ENCODE peak calls at places on chromosomes 1 and 21, in four cellular contexts. One of them, this sample, is unnamed.

GRCh38 chr1:20896824-20897223 is 109.7 kb upstream of the HP1BP3 start:
- DNase-seq in uterus: no peak
- DNase-seq in tibial artery: no peak
- DNase-seq in colonic mucosa: no peak
- DNase-seq in this sample: no peak

GRCh38 chr1:157739229-157739901 is 37.6 kb downstream of the FCRL2 start:
- DNase-seq in uterus: no peak
- DNase-seq in tibial artery: no peak
- DNase-seq in colonic mucosa: no peak
- DNase-seq in this sample: no peak

GRCh38 chr1:24555591-24556413 is at the start of gene NCMAP:
- DNase-seq in uterus: no peak
- DNase-seq in tibial artery: peak
- DNase-seq in colonic mucosa: peak
- DNase-seq in this sample: no peak

GRCh38 chr1:81305997-81306452 is 494.7 kb upstream of the ADGRL2 start:
- DNase-seq in uterus: no peak
- DNase-seq in tibial artery: no peak
- DNase-seq in colonic mucosa: peak
- DNase-seq in this sample: no peak

GRCh38 chr1:234943801-234944402 is 184.7 kb downstream of the TOMM20 start:
- DNase-seq in uterus: no peak
- DNase-seq in tibial artery: peak
- DNase-seq in colonic mucosa: no peak
- DNase-seq in this sample: no peak

GRCh38 chr1:7770939-7771672 is at the start of gene VAMP3:
- DNase-seq in uterus: peak
- DNase-seq in tibial artery: peak
- DNase-seq in colonic mucosa: peak
- DNase-seq in this sample: peak

GRCh38 chr1:77732090-77732489 is 27.6 kb downstream of the USP33 start:
- DNase-seq in uterus: no peak
- DNase-seq in tibial artery: no peak
- DNase-seq in colonic mucosa: no peak
- DNase-seq in this sample: no peak

GRCh38 chr1:179342740-179343404 is 22.9 kb upstream of the AXDND1 start:
- DNase-seq in uterus: no peak
- DNase-seq in tibial artery: no peak
- DNase-seq in colonic mucosa: no peak
- DNase-seq in this sample: no peak

GRCh38 chr1:18874600-18874999 is 15.1 kb upstream of the TAS1R2 start:
- DNase-seq in uterus: no peak
- DNase-seq in tibial artery: no peak
- DNase-seq in colonic mucosa: peak
- DNase-seq in this sample: no peak

GRCh38 chr21:31517664-31518402 is 141.7 kb upstream of the SOD1 start:
- DNase-seq in uterus: no peak
- DNase-seq in tibial artery: no peak
- DNase-seq in colonic mucosa: no peak
- DNase-seq in this sample: no peak

GRCh38 chr1:912740-913301 is 10.9 kb upstream of the SAMD11 start:
- DNase-seq in uterus: peak
- DNase-seq in tibial artery: no peak
- DNase-seq in colonic mucosa: no peak
- DNase-seq in this sample: no peak

GRCh38 chr1:29706936-29707335 is 470.6 kb downstream of the PTPRU start:
- DNase-seq in uterus: no peak
- DNase-seq in tibial artery: no peak
- DNase-seq in colonic mucosa: no peak
- DNase-seq in this sample: no peak

GRCh38 chr1:100530901-100531487 is 6.9 kb upstream of the GPR88 start:
- DNase-seq in uterus: peak
- DNase-seq in tibial artery: no peak
- DNase-seq in colonic mucosa: no peak
- DNase-seq in this sample: peak

GRCh38 chr1:87393437-87394085 is 64.9 kb downstream of the LMO4 start:
- DNase-seq in uterus: no peak
- DNase-seq in tibial artery: no peak
- DNase-seq in colonic mucosa: no peak
- DNase-seq in this sample: no peak

GRCh38 chr1:160981584-160982411 is 27.2 kb upstream of the ITLN2 start:
- DNase-seq in uterus: no peak
- DNase-seq in tibial artery: no peak
- DNase-seq in colonic mucosa: no peak
- DNase-seq in this sample: no peak

GRCh38 chr1:151060241-151061011 is at the start of gene MLLT11:
- DNase-seq in uterus: peak
- DNase-seq in tibial artery: peak
- DNase-seq in colonic mucosa: peak
- DNase-seq in this sample: peak

GRCh38 chr1:226185153-226186036 is 1.1 kb downstream of the ACBD3 start:
- DNase-seq in uterus: no peak
- DNase-seq in tibial artery: no peak
- DNase-seq in colonic mucosa: no peak
- DNase-seq in this sample: no peak
- H3K27ac ChIP-seq in uterus: peak
- H3K27ac ChIP-seq in tibial artery: peak
- H3K27ac ChIP-seq in colonic mucosa: peak
- H3K27ac ChIP-seq in this sample: peak

GRCh38 chr1:107940178-107940577 is 24.8 kb downstream of the VAV3 start:
- DNase-seq in uterus: no peak
- DNase-seq in tibial artery: no peak
- DNase-seq in colonic mucosa: no peak
- DNase-seq in this sample: no peak
- H3K27ac ChIP-seq in uterus: no peak
- H3K27ac ChIP-seq in tibial artery: no peak
- H3K27ac ChIP-seq in colonic mucosa: no peak
- H3K27ac ChIP-seq in this sample: no peak

DNA sequence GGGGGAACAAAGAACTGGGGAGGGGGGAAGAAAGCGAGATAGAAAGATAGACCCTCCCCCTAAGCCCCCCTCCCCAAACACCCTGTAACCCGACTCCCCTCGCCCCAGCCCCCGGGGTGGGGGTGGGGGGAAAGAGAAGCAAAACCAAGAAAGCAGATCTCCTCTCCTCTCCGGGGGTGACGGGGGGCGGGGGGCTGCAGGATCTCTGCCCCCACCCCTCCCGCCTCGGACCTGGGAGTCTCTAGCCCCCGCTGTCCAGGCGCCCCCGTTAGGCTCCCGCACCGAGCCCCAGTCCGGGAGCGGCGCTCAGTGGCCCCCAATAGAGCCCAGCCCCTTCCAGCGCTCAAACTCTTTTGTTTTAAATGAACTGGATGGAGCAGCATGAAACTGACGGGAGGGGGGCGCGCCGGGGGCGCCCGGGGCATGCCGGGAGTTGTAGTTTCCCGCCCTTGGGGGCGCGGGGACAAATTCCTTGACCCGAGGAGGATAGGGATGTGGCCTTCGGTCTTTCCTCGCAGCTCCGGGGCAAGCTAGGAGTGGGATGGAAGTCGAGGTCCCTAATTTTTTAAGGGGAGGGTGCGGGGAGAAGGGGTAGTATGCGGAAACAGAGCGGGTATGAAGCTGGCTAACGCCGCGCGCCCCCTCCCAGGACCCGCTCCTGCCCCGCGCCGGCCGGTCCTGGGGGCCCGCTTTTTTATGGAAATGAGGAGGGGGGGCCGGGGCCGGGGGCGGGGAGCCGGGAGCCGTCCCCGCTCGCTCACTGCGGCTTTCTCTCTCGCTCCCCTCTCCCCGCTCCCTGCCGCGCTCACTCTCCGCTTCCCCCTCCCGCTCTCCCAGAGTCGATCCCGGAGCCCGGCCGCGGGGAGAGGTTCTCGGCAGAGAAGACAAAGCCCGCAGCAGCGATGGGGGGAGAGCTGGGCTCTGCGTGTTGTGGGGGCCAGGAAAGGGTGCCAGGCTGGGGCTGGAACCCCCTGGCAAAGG is at the start of gene MEX3A:
- DNase-seq in uterus: peak
- DNase-seq in tibial artery: peak
- DNase-seq in colonic mucosa: peak
- DNase-seq in this sample: no peak
- H3K27ac ChIP-seq in uterus: peak
- H3K27ac ChIP-seq in tibial artery: peak
- H3K27ac ChIP-seq in colonic mucosa: no peak
- H3K27ac ChIP-seq in this sample: peak

GRCh38 chr1:27572019-27572678 is 31.8 kb downstream of the AHDC1 start:
- DNase-seq in uterus: no peak
- DNase-seq in tibial artery: peak
- DNase-seq in colonic mucosa: no peak
- DNase-seq in this sample: no peak

GRCh38 chr1:27570383-27570755 is 33.6 kb downstream of the AHDC1 start:
- DNase-seq in uterus: peak
- DNase-seq in tibial artery: no peak
- DNase-seq in colonic mucosa: no peak
- DNase-seq in this sample: no peak

GRCh38 chr1:27569506-27570382 is 34.2 kb downstream of the AHDC1 start:
- DNase-seq in uterus: no peak
- DNase-seq in tibial artery: peak
- DNase-seq in colonic mucosa: no peak
- DNase-seq in this sample: no peak

GRCh38 chr1:27571439-27572018 is 32.4 kb downstream of the AHDC1 start:
- DNase-seq in uterus: peak
- DNase-seq in tibial artery: peak
- DNase-seq in colonic mucosa: no peak
- DNase-seq in this sample: no peak

DNA sequence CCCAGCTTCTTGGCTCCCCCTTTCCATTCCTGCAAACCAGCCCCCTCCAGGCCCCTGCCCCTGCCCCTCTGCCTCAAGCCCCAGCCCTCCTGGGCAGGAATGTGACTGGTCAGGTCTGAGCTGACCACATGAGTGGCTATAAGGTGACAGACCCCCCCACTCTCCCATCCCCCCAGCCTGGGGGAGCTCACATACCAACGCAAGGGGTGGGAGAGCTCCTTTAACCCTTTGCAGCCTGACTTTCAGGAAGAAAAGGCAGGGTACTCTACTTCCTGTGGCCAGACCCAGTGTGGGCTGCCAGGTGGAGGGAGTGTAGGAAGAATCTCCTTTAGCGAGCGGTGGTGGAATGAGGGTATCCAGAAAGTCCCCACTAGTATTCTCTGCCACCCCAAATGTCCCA is 33.1 kb downstream of the AHDC1 start:
- DNase-seq in uterus: no peak
- DNase-seq in tibial artery: no peak
- DNase-seq in colonic mucosa: no peak
- DNase-seq in this sample: no peak
- H3K27ac ChIP-seq in uterus: peak
- H3K27ac ChIP-seq in tibial artery: peak
- H3K27ac ChIP-seq in colonic mucosa: peak
- H3K27ac ChIP-seq in this sample: peak

GRCh38 chr1:158830074-158830677 is 975 bp upstream of the MNDA start:
- DNase-seq in uterus: no peak
- DNase-seq in tibial artery: no peak
- DNase-seq in colonic mucosa: no peak
- DNase-seq in this sample: no peak
- H3K27ac ChIP-seq in uterus: no peak
- H3K27ac ChIP-seq in tibial artery: no peak
- H3K27ac ChIP-seq in colonic mucosa: no peak
- H3K27ac ChIP-seq in this sample: no peak

GRCh38 chr21:41052820-41053555 is 115.0 kb upstream of the BACE2 start:
- DNase-seq in uterus: no peak
- DNase-seq in tibial artery: no peak
- DNase-seq in colonic mucosa: no peak
- DNase-seq in this sample: no peak

GRCh38 chr21:41048141-41048540 is 119.8 kb upstream of the BACE2 start:
- DNase-seq in uterus: no peak
- DNase-seq in tibial artery: no peak
- DNase-seq in colonic mucosa: no peak
- DNase-seq in this sample: no peak

GRCh38 chr21:41054206-41054605 is 113.8 kb upstream of the BACE2 start:
- DNase-seq in uterus: no peak
- DNase-seq in tibial artery: no peak
- DNase-seq in colonic mucosa: no peak
- DNase-seq in this sample: no peak

GRCh38 chr21:41045534-41046268 is 122.3 kb upstream of the BACE2 start:
- DNase-seq in uterus: no peak
- DNase-seq in tibial artery: no peak
- DNase-seq in colonic mucosa: no peak
- DNase-seq in this sample: no peak

GRCh38 chr21:41048636-41049035 is 119.3 kb upstream of the BACE2 start:
- DNase-seq in uterus: no peak
- DNase-seq in tibial artery: no peak
- DNase-seq in colonic mucosa: no peak
- DNase-seq in this sample: no peak
- H3K27ac ChIP-seq in uterus: no peak
- H3K27ac ChIP-seq in tibial artery: no peak
- H3K27ac ChIP-seq in colonic mucosa: no peak
- H3K27ac ChIP-seq in this sample: no peak